ENCODE peak calls at places on chromosomes 6 and 20, in four cellular contexts. G is heart right ventricle, V is body of pancreas, I is stomach. Z is an unnamed sample. For H3K36me3 and H3K9me3, the result is how much of the 10 kb centered on the place peaks cover.

GRCh38 chr6:116461563-116462507 is 660 bp downstream of the CALHM6 start:
- DNase-seq in I (peak), G (peak), V (peak), Z (no peak)

GRCh38 chr6:169969372-169970099 is 218.1 kb downstream of the ERMARD start:
- DNase-seq in V (peak), G (peak), I (peak), Z (no peak)

GRCh38 chr20:60935971-60936370 is 316.1 kb upstream of the CDH4 start:
- DNase-seq in G (no peak), I (no peak), V (no peak), Z (no peak)

GRCh38 chr6:36627801-36628246 is 33.7 kb downstream of the SRSF3 start:
- DNase-seq in I (peak), G (peak), V (peak), Z (peak)

GRCh38 chr6:106159531-106159940 is 73.4 kb downstream of the PRDM1 start:
- DNase-seq in G (no peak), V (no peak), I (no peak), Z (no peak)

GRCh38 chr20:12984863-12985262 is 23.9 kb upstream of the SPTLC3 start:
- DNase-seq in I (no peak), G (no peak), V (no peak), Z (no peak)

GRCh38 chr20:46549188-46549967 is 1.1 kb downstream of the OCSTAMP start:
- DNase-seq in V (no peak), G (no peak), I (no peak), Z (no peak)

GRCh38 chr20:38109025-38109541 is 56.0 kb downstream of the TGM2 start:
- DNase-seq in G (peak), I (no peak), V (peak), Z (peak)

GRCh38 chr6:112251170-112251945 is 3.0 kb downstream of the LAMA4 start:
- DNase-seq in V (peak), G (peak), I (no peak), Z (peak)

GRCh38 chr20:41454250-41454649 is 87.6 kb upstream of the EMILIN3 start:
- DNase-seq in G (no peak), I (no peak), V (no peak), Z (no peak)

GRCh38 chr20:41453006-41453950 is 86.7 kb upstream of the EMILIN3 start:
- DNase-seq in V (no peak), I (no peak), G (no peak), Z (no peak)

GRCh38 chr20:41456341-41456740 is 89.7 kb upstream of the EMILIN3 start:
- DNase-seq in I (no peak), G (no peak), V (no peak), Z (no peak)

GRCh38 chr20:41457173-41457857 is 90.7 kb upstream of the EMILIN3 start:
- DNase-seq in I (no peak), V (no peak), G (no peak), Z (no peak)

DNA sequence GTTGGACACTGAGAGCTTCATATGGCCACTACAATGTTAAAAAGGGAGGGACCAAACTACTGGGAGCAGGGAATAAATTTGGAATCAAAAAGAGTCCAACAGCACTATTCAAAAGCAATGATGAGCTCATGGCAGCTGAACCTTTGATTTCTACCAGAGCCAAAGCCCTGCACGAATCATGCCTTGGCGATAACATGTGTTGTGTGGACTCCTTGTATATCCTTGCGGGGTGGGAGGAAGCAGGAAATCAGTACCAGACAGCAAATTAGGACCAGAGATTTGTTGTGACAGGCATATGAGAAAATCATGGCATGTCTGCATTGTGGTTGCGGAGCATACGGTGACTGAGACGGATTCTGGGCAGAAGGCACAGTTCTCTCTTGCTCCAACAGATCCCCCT is 85.6 kb upstream of the EMILIN3 start:
- DNase-seq in V (no peak), G (no peak), I (no peak), Z (no peak)
- H3K36me3 ChIP-seq in V (under half), G (half or more), I (half or more), Z (under half)

GRCh38 chr20:54680439-54680838 is 205.0 kb downstream of the DOK5 start:
- DNase-seq in V (no peak), G (no peak), I (no peak), Z (no peak)

GRCh38 chr20:54681869-54682268 is 206.5 kb downstream of the DOK5 start:
- DNase-seq in V (no peak), I (no peak), G (no peak), Z (no peak)

GRCh38 chr20:54680872-54681297 is 205.5 kb downstream of the DOK5 start:
- DNase-seq in V (peak), G (no peak), I (no peak), Z (no peak)
- TF ChIP-seq CTCF in V (peak), G (peak), I (peak), Z (peak)

GRCh38 chr6:33718713-33719112 is 7.2 kb upstream of the UQCC2 start:
- DNase-seq in G (no peak), I (no peak), V (no peak), Z (no peak)
- H3K9me3 ChIP-seq in G (under half), I (under half), V (under half), Z (under half)

GRCh38 chr20:6421321-6422030 is 298.6 kb upstream of the FERMT1 start:
- DNase-seq in I (no peak), V (no peak), G (no peak), Z (no peak)

GRCh38 chr20:6430381-6430780 is 307.6 kb upstream of the FERMT1 start:
- DNase-seq in V (no peak), I (no peak), G (no peak), Z (no peak)

GRCh38 chr20:6426287-6426891 is 303.6 kb upstream of the FERMT1 start:
- DNase-seq in V (no peak), G (no peak), I (no peak), Z (no peak)
- H3K36me3 ChIP-seq in V (under half), G (under half), I (under half), Z (under half)

DNA sequence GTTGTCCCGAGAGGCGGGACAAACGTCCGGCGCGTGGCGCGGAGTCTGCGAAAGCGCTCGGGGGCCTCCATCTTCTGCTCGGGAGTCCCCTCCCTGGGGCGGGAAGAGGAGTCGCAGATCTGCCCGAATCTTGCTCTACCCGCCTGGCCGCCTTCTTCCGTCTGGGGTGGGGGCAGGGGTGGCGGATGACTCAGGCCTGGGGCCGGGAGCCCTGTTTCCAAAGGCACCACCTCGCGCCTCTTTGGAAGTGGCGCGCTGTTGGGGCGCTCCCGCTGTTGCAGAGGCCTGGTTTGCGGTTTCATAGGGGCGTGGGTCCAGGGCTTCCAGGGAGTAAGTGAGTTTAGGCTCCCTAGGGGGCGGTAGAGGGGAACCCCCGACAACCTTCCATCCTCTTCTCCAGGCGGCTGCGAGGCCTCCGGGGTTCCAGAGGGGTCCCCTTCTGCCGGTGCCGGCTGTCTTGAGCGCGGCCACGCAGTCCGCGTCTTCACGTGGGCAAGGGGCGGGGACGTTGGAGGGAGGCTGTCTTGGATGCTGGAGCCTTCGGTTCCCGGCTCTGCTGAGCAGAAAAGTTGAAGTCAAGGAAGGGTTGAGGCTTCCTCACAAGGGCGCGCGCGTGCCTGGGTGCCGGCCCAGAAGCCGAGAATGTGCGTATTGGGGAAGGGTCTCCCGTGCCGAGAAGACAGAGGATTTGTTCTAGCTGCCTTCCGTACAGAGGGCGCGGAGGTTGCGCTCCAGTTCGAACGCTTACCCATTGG is 2.6 kb upstream of the TFAP2C start:
- DNase-seq in I (no peak), V (peak), G (no peak), Z (no peak)
- TF ChIP-seq CTCF in I (no peak), V (no peak), G (no peak), Z (no peak)

GRCh38 chr6:39999006-39999867 is 65.0 kb upstream of the MOCS1 start:
- DNase-seq in G (no peak), V (peak), I (no peak), Z (no peak)

GRCh38 chr6:39992861-39993622 is 58.8 kb upstream of the MOCS1 start:
- DNase-seq in V (peak), G (no peak), I (no peak), Z (no peak)

GRCh38 chr6:39997101-39997635 is 62.9 kb upstream of the MOCS1 start:
- DNase-seq in G (no peak), I (no peak), V (no peak), Z (no peak)

GRCh38 chr6:39998126-39998525 is 63.9 kb upstream of the MOCS1 start:
- DNase-seq in V (no peak), I (no peak), G (no peak), Z (no peak)

GRCh38 chr6:39995633-39996032 is 61.4 kb upstream of the MOCS1 start:
- DNase-seq in V (no peak), I (no peak), G (no peak), Z (no peak)
- H3K9me3 ChIP-seq in V (under half), I (under half), G (under half), Z (under half)

GRCh38 chr6:7589221-7589620 is 777 bp upstream of the SNRNP48 start:
- DNase-seq in I (no peak), G (no peak), V (no peak), Z (no peak)

GRCh38 chr6:7587631-7588100 is 2.3 kb upstream of the SNRNP48 start:
- DNase-seq in G (no peak), I (no peak), V (no peak), Z (no peak)

GRCh38 chr6:7589949-7590917 is at the start of gene SNRNP48:
- DNase-seq in V (peak), G (peak), I (peak), Z (peak)

GRCh38 chr6:7580927-7581618 is 8.9 kb upstream of the SNRNP48 start:
- DNase-seq in V (no peak), I (no peak), G (no peak), Z (no peak)

DNA sequence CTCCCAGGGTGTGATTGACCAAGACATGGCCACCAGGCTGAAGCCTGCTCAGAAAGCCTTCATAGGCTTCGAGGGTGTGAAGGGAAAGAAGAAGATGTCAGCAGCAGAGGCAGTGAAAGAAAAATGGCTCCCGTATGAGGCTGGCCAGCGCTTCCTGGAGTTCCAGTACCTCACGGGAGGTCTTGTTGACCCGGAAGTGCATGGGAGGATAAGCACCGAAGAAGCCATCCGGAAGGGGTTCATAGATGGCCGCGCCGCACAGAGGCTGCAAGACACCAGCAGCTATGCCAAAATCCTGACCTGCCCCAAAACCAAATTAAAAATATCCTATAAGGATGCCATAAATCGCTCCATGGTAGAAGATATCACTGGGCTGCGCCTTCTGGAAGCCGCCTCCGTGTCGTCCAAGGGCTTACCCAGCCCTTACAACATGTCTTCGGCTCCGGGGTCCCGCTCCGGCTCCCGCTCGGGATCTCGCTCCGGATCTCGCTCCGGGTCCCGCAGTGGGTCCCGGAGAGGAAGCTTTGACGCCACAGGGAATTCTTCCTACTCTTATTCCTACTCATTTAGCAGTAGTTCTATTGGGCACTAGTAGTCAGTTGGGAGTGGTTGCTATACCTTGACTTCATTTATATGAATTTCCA is 4.6 kb upstream of the SNRNP48 start:
- DNase-seq in V (no peak), G (no peak), I (no peak), Z (no peak)
- H3K36me3 ChIP-seq in V (under half), G (under half), I (under half), Z (under half)

Z was measured in uterus.